ENCODE peak calls at places on chromosomes 11 and 22, in seven cellular contexts. R is neural crest cell; C is CD4-positive, CD25-positive, alpha-beta regulatory T cell; K is NCI-H1105 treated with DMSO at 0.1 percent for 48 hours; B is CD8-positive, alpha-beta memory T cell; H is posterior vena cava; Z is cardiac fibroblast. G is an unnamed sample.

GRCh38 chr22:26673485-26673884 is 16.1 kb downstream of the MIAT start:
- DNase-seq in B (no peak), C (peak), Z (peak), R (no peak), H (no peak), K (no peak), G (no peak)

GRCh38 chr11:11243258-11243789 is 109.7 kb downstream of the CSNK2A3 start:
- DNase-seq in B (no peak), Z (no peak), H (peak), K (no peak), C (no peak), R (no peak), G (no peak)

GRCh38 chr11:77042111-77042726 is 8.0 kb downstream of the B3GNT6 start:
- DNase-seq in K (no peak), C (no peak), R (no peak), H (no peak), B (no peak), Z (no peak), G (no peak)

GRCh38 chr11:113446938-113447337 is 28.3 kb downstream of the DRD2 start:
- DNase-seq in H (peak), Z (no peak), K (no peak), C (no peak), B (no peak), R (no peak), G (no peak)

GRCh38 chr22:26770624-26771023 is 113.2 kb downstream of the MIAT start:
- DNase-seq in B (no peak), Z (peak), R (no peak), C (no peak), H (no peak), K (no peak), G (no peak)

GRCh38 chr22:36977401-36977861 is 41.8 kb downstream of the TST start:
- DNase-seq in H (peak), C (peak), Z (peak), R (peak), K (peak), B (peak), G (peak)

GRCh38 chr22:43179151-43179910 is 7.6 kb downstream of the TTLL12 start:
- DNase-seq in R (no peak), C (no peak), H (no peak), K (no peak), Z (no peak), B (no peak), G (no peak)

GRCh38 chr22:10961043-10961860 is 4566.7 kb upstream of the OR11H1 start:
- DNase-seq in H (peak), C (no peak), Z (no peak), B (no peak), K (no peak), R (no peak), G (no peak)

GRCh38 chr11:128398517-128399152 is 188.7 kb downstream of the ETS1 start:
- DNase-seq in H (no peak), Z (no peak), R (no peak), C (no peak), K (no peak), B (no peak), G (no peak)

GRCh38 chr11:75011357-75011756 is 22.6 kb downstream of the NEU3 start:
- DNase-seq in B (no peak), Z (no peak), R (no peak), H (no peak), C (no peak), K (no peak), G (no peak)

GRCh38 chr22:41913842-41914534 is 886 bp downstream of the SHISA8 start:
- DNase-seq in C (no peak), R (no peak), B (no peak), H (no peak), Z (no peak), K (no peak), G (no peak)

GRCh38 chr11:70070736-70071135 is 7.4 kb upstream of the ANO1 start:
- DNase-seq in R (no peak), H (peak), C (no peak), B (no peak), Z (no peak), K (no peak), G (no peak)

GRCh38 chr11:33598426-33599069 is 102.1 kb downstream of the C11orf91 start:
- DNase-seq in K (peak), Z (no peak), H (no peak), C (no peak), R (no peak), B (no peak), G (no peak)

GRCh38 chr11:93585758-93586157 is 42.6 kb upstream of the SMCO4 start:
- DNase-seq in R (no peak), C (no peak), K (no peak), H (no peak), Z (peak), B (no peak), G (no peak)

GRCh38 chr22:33666661-33667619 is 253.3 kb downstream of the LARGE1 start:
- DNase-seq in H (no peak), K (no peak), C (peak), Z (no peak), R (no peak), B (no peak), G (no peak)

GRCh38 chr11:78256962-78257361 is 68.2 kb downstream of the USP35 start:
- DNase-seq in C (no peak), R (no peak), H (peak), B (no peak), K (no peak), Z (peak), G (no peak)

GRCh38 chr11:120840661-120841060 is 183.2 kb upstream of the TBCEL start:
- DNase-seq in C (no peak), Z (no peak), B (no peak), K (no peak), R (no peak), H (no peak), G (no peak)

GRCh38 chr11:102268083-102268984 is 49.0 kb upstream of the BIRC3 start:
- DNase-seq in B (peak), R (peak), K (peak), C (peak), H (peak), Z (peak), G (peak)

GRCh38 chr11:21933095-21933494 is 259.8 kb upstream of the ANO5 start:
- DNase-seq in K (peak), B (no peak), R (no peak), Z (peak), H (no peak), C (no peak), G (no peak)

GRCh38 chr11:6746086-6746618 is 25.6 kb downstream of the OR2AG2 start:
- DNase-seq in R (no peak), Z (peak), B (peak), K (no peak), C (peak), H (no peak), G (no peak)

GRCh38 chr11:898160-898517 is 12.5 kb downstream of the CHID1 start:
- DNase-seq in C (peak), B (no peak), R (no peak), H (no peak), Z (peak), K (peak), G (no peak)

GRCh38 chr22:26502688-26503561 is 9.3 kb downstream of the TFIP11 start:
- DNase-seq in Z (peak), C (peak), B (peak), R (peak), K (peak), H (no peak), G (peak)

GRCh38 chr11:45930031-45930794 is 7.8 kb downstream of the LARGE2 start:
- DNase-seq in R (no peak), H (peak), B (no peak), C (peak), Z (no peak), K (peak), G (no peak)

GRCh38 chr22:46795845-46796565 is 33.6 kb downstream of the TBC1D22A start:
- DNase-seq in R (no peak), H (no peak), C (no peak), Z (no peak), K (no peak), B (no peak), G (no peak)

GRCh38 chr22:39905686-39906085 is 4.8 kb downstream of the GRAP2 start:
- DNase-seq in K (no peak), H (no peak), R (no peak), C (peak), Z (no peak), B (no peak), G (no peak)

GRCh38 chr11:1970956-1971355 is 23.8 kb downstream of the MRPL23 start:
- DNase-seq in H (no peak), B (no peak), R (no peak), C (no peak), K (no peak), Z (no peak), G (no peak)

GRCh38 chr22:47678667-47679287 is 916.3 kb downstream of the TBC1D22A start:
- DNase-seq in C (no peak), Z (no peak), R (no peak), H (no peak), K (no peak), B (no peak), G (no peak)

GRCh38 chr11:119983240-119983732 is 154.6 kb downstream of the TRIM29 start:
- DNase-seq in C (no peak), H (no peak), Z (no peak), B (no peak), R (no peak), K (no peak), G (no peak)

GRCh38 chr22:19634206-19634536 is 80.1 kb upstream of the SEPTIN5 start:
- DNase-seq in B (no peak), R (no peak), K (no peak), H (peak), C (no peak), Z (no peak), G (no peak)

GRCh38 chr11:46565248-46565835 is 28.5 kb downstream of the AMBRA1 start:
- DNase-seq in C (no peak), R (no peak), B (no peak), K (no peak), Z (peak), H (no peak), G (no peak)

GRCh38 chr22:36374603-36375024 is 13.2 kb downstream of the MYH9 start:
- DNase-seq in K (no peak), H (peak), Z (peak), C (no peak), B (peak), R (no peak), G (no peak)

GRCh38 chr22:45082795-45083194 is 73.0 kb upstream of the PHF21B start:
- DNase-seq in R (peak), H (no peak), K (no peak), C (peak), B (no peak), Z (peak), G (no peak)

GRCh38 chr11:46554205-46555162 is 39.3 kb downstream of the AMBRA1 start:
- DNase-seq in K (no peak), R (no peak), B (no peak), C (no peak), Z (peak), H (no peak), G (no peak)

G was measured in naive thymus-derived CD4-positive, alpha-beta T cell.